ENCODE peak calls at places on chromosomes 12 and 14, in six cellular contexts. X, O, M, H, N and F are unnamed samples.

GRCh38 chr12:10354502-10354901 is 35.3 kb downstream of the KLRK1 start:
- DNase-seq in X (no peak), O (no peak), M (no peak), H (peak), N (peak), F (no peak)

GRCh38 chr12:79677667-79678066 is 13.1 kb downstream of the PAWR start:
- DNase-seq in X (no peak), O (no peak), M (no peak), H (no peak), N (no peak), F (no peak)

GRCh38 chr12:106226884-106227640 is 20.8 kb downstream of the CKAP4 start:
- DNase-seq in X (no peak), O (peak), M (peak), H (peak), N (peak), F (peak)

GRCh38 chr12:88519802-88520435 is 60.4 kb downstream of the KITLG start:
- DNase-seq in X (no peak), O (no peak), M (no peak), H (no peak), N (no peak), F (no peak)

GRCh38 chr14:52481864-52482263 is 70.4 kb downstream of the TXNDC16 start:
- DNase-seq in X (no peak), O (no peak), M (no peak), H (no peak), N (no peak), F (no peak)

GRCh38 chr14:65098586-65098985 is 3.7 kb downstream of the MAX start:
- DNase-seq in X (no peak), O (no peak), M (peak), H (no peak), N (peak), F (peak)

GRCh38 chr12:88242161-88242925 is 100.2 kb downstream of the TMTC3 start:
- DNase-seq in X (peak), O (no peak), M (no peak), H (no peak), N (peak), F (no peak)

GRCh38 chr12:116657921-116658495 is 79.9 kb downstream of the SPRING1 start:
- DNase-seq in X (no peak), O (no peak), M (no peak), H (no peak), N (no peak), F (no peak)

GRCh38 chr12:122891661-122892525 is 4.0 kb downstream of the VPS37B start:
- DNase-seq in X (no peak), O (no peak), M (no peak), H (no peak), N (no peak), F (peak)

GRCh38 chr14:67674480-67675218 is at the start of gene VTI1B:
- DNase-seq in X (no peak), O (peak), M (peak), H (peak), N (peak), F (peak)

GRCh38 chr12:49187184-49187583 is 1.7 kb downstream of the TUBA1A start:
- DNase-seq in X (no peak), O (no peak), M (no peak), H (peak), N (no peak), F (no peak)

GRCh38 chr12:64373204-64373603 is 17.4 kb downstream of the C12orf56 start:
- DNase-seq in X (no peak), O (no peak), M (no peak), H (no peak), N (no peak), F (peak)

GRCh38 chr14:56874375-56874774 is 64.1 kb upstream of the OTX2 start:
- DNase-seq in X (no peak), O (no peak), M (peak), H (peak), N (no peak), F (peak)

GRCh38 chr14:96698846-96699543 is 98.2 kb upstream of the VRK1 start:
- DNase-seq in X (no peak), O (peak), M (no peak), H (no peak), N (no peak), F (peak)

GRCh38 chr12:54395545-54395944 is 11.0 kb upstream of the ZNF385A start:
- DNase-seq in X (no peak), O (no peak), M (no peak), H (no peak), N (no peak), F (no peak)

GRCh38 chr12:92930421-92930820 is 1.3 kb upstream of the EEA1 start:
- DNase-seq in X (no peak), O (no peak), M (no peak), H (no peak), N (no peak), F (no peak)

GRCh38 chr14:68703093-68703492 is 89.8 kb downstream of the ZFP36L1 start:
- DNase-seq in X (no peak), O (no peak), M (no peak), H (no peak), N (peak), F (peak)

GRCh38 chr14:95386536-95386935 is 66.8 kb upstream of the CLMN start:
- DNase-seq in X (no peak), O (no peak), M (no peak), H (no peak), N (no peak), F (no peak)

GRCh38 chr12:31952418-31952817 is 6.8 kb upstream of the RESF1 start:
- DNase-seq in X (no peak), O (no peak), M (no peak), H (no peak), N (no peak), F (no peak)

GRCh38 chr12:106645074-106645421 is 62.2 kb downstream of the RFX4 start:
- DNase-seq in X (no peak), O (no peak), M (no peak), H (peak), N (no peak), F (no peak)

GRCh38 chr12:57479376-57480115 is at the start of gene ARHGAP9:
- DNase-seq in X (no peak), O (no peak), M (peak), H (no peak), N (no peak), F (peak)

GRCh38 chr14:81589381-81590065 is 55.9 kb upstream of the SEL1L start:
- DNase-seq in X (no peak), O (no peak), M (peak), H (no peak), N (no peak), F (peak)

GRCh38 chr12:116067892-116068291 is 209.6 kb downstream of the MED13L start:
- DNase-seq in X (no peak), O (no peak), M (no peak), H (no peak), N (no peak), F (no peak)

GRCh38 chr12:109981311-109981710 is 14.9 kb downstream of the GIT2 start:
- DNase-seq in X (no peak), O (no peak), M (no peak), H (no peak), N (no peak), F (no peak)

GRCh38 chr14:35940291-35940690 is 114.2 kb downstream of the BRMS1L start:
- DNase-seq in X (no peak), O (no peak), M (no peak), H (no peak), N (no peak), F (no peak)

GRCh38 chr12:109822951-109823411 is 10.2 kb downstream of the TRPV4 start:
- DNase-seq in X (no peak), O (no peak), M (no peak), H (no peak), N (peak), F (no peak)

GRCh38 chr14:72024043-72024407 is 91.8 kb downstream of the RGS6 start:
- DNase-seq in X (peak), O (no peak), M (peak), H (peak), N (peak), F (peak)

GRCh38 chr12:87469295-87469694 is 559.9 kb downstream of the C12orf50 start:
- DNase-seq in X (no peak), O (no peak), M (no peak), H (no peak), N (no peak), F (no peak)

GRCh38 chr12:130520784-130521183 is 183.1 kb downstream of the PIWIL1 start:
- DNase-seq in X (no peak), O (no peak), M (no peak), H (no peak), N (no peak), F (no peak)

GRCh38 chr12:75938189-75938588 is 93.4 kb downstream of the PHLDA1 start:
- DNase-seq in X (no peak), O (no peak), M (no peak), H (no peak), N (no peak), F (no peak)

GRCh38 chr12:111907740-111908139 is 65.7 kb downstream of the MAPKAPK5 start:
- DNase-seq in X (no peak), O (no peak), M (no peak), H (no peak), N (no peak), F (no peak)

GRCh38 chr14:54420478-54421116 is 20.6 kb downstream of the CNIH1 start:
- DNase-seq in X (no peak), O (no peak), M (peak), H (peak), N (peak), F (peak)

GRCh38 chr12:119857036-119857435 is 20.1 kb downstream of the CIT start:
- DNase-seq in X (no peak), O (no peak), M (no peak), H (no peak), N (no peak), F (no peak)